ENCODE peak calls at places on chromosomes 5 and 9, in six cellular contexts. U is HepG2, W is GM12891, D is H1, E is K562, O is GM12878. T is an unnamed sample.

GRCh38 chr5:96127538-96127937 is 165.9 kb upstream of the ELL2 start:
- DNase-seq in U (no peak), W (no peak), D (no peak), E (no peak), O (no peak), T (no peak)

GRCh38 chr5:142717582-142718215 is 31.8 kb upstream of the FGF1 start:
- DNase-seq in U (peak; percentile 52), W (no peak), D (no peak), E (no peak), O (no peak), T (no peak)

GRCh38 chr9:35606138-35606504 is 1.1 kb downstream of the TESK1 start:
- DNase-seq in U (no peak), W (no peak), D (no peak), E (no peak), O (no peak), T (no peak)

GRCh38 chr9:98687911-98688310 is 20.8 kb downstream of the GABBR2 start:
- DNase-seq in U (no peak), W (no peak), D (no peak), E (no peak), O (no peak), T (no peak)

GRCh38 chr5:1517838-1518237 is 5.9 kb downstream of the LPCAT1 start:
- DNase-seq in U (no peak), W (no peak), D (peak; percentile 41), E (no peak), O (no peak), T (no peak)

GRCh38 chr9:70581214-70581966 is 166.9 kb upstream of the KLF9 start:
- DNase-seq in U (no peak), W (no peak), D (no peak), E (no peak), O (no peak), T (no peak)

GRCh38 chr5:61964199-61964598 is 341.8 kb upstream of the KIF2A start:
- DNase-seq in U (no peak), W (no peak), D (no peak), E (no peak), O (no peak), T (no peak)

GRCh38 chr9:71285191-71285656 is 163.8 kb upstream of the TRPM3 start:
- DNase-seq in U (peak; percentile 62), W (no peak), D (peak; percentile 65), E (peak; percentile 12), O (no peak), T (no peak)

GRCh38 chr5:77397686-77398300 is 94.3 kb downstream of the WDR41 start:
- DNase-seq in U (peak; percentile 62), W (no peak), D (no peak), E (no peak), O (no peak), T (no peak)

GRCh38 chr5:124252094-124252750 is 494.2 kb downstream of the ZNF608 start:
- DNase-seq in U (no peak), W (no peak), D (no peak), E (no peak), O (no peak), T (no peak)

GRCh38 chr9:99426443-99426842 is 204.4 kb downstream of the SEC61B start:
- DNase-seq in U (no peak), W (no peak), D (no peak), E (no peak), O (no peak), T (no peak)

GRCh38 chr9:88106492-88106891 is 31.8 kb downstream of the SPATA31C2 start:
- DNase-seq in U (no peak), W (no peak), D (no peak), E (no peak), O (no peak), T (no peak)

GRCh38 chr9:16964228-16964627 is 93.8 kb upstream of the BNC2 start:
- DNase-seq in U (no peak), W (no peak), D (no peak), E (no peak), O (no peak), T (no peak)

GRCh38 chr5:14829396-14829795 is 42.2 kb downstream of the ANKH start:
- DNase-seq in U (no peak), W (no peak), D (no peak), E (no peak), O (no peak), T (no peak)

GRCh38 chr5:176740702-176741565 is 69.4 kb upstream of the UNC5A start:
- DNase-seq in U (no peak), W (no peak), D (peak; percentile 47), E (no peak), O (no peak), T (no peak)

GRCh38 chr9:23824241-23825142 is 1.5 kb downstream of the ELAVL2 start:
- DNase-seq in U (no peak), W (no peak), D (peak; percentile 72), E (no peak), O (no peak), T (no peak)

GRCh38 chr9:34501889-34502425 is 20.8 kb downstream of the ENHO start:
- DNase-seq in U (peak; percentile 83), W (no peak), D (no peak), E (no peak), O (no peak), T (no peak)

GRCh38 chr9:110900917-110901316 is 137.4 kb downstream of the LPAR1 start:
- DNase-seq in U (no peak), W (no peak), D (no peak), E (no peak), O (no peak), T (no peak)

GRCh38 chr9:88803551-88804288 is 187.5 kb upstream of the S1PR3 start:
- DNase-seq in U (no peak), W (no peak), D (no peak), E (peak; percentile 37), O (no peak), T (no peak)

GRCh38 chr5:72202331-72202825 is 95.1 kb downstream of the MAP1B start:
- DNase-seq in U (no peak), W (no peak), D (no peak), E (no peak), O (no peak), T (no peak)

GRCh38 chr9:134283111-134283515 is 43.1 kb upstream of the RXRA start:
- DNase-seq in U (no peak), W (no peak), D (no peak), E (no peak), O (no peak), T (no peak)
- TF ChIP-seq TAF1 in U (no peak), W (no peak), D (no peak), E (no peak), O (no peak), T (no peak)

DNA sequence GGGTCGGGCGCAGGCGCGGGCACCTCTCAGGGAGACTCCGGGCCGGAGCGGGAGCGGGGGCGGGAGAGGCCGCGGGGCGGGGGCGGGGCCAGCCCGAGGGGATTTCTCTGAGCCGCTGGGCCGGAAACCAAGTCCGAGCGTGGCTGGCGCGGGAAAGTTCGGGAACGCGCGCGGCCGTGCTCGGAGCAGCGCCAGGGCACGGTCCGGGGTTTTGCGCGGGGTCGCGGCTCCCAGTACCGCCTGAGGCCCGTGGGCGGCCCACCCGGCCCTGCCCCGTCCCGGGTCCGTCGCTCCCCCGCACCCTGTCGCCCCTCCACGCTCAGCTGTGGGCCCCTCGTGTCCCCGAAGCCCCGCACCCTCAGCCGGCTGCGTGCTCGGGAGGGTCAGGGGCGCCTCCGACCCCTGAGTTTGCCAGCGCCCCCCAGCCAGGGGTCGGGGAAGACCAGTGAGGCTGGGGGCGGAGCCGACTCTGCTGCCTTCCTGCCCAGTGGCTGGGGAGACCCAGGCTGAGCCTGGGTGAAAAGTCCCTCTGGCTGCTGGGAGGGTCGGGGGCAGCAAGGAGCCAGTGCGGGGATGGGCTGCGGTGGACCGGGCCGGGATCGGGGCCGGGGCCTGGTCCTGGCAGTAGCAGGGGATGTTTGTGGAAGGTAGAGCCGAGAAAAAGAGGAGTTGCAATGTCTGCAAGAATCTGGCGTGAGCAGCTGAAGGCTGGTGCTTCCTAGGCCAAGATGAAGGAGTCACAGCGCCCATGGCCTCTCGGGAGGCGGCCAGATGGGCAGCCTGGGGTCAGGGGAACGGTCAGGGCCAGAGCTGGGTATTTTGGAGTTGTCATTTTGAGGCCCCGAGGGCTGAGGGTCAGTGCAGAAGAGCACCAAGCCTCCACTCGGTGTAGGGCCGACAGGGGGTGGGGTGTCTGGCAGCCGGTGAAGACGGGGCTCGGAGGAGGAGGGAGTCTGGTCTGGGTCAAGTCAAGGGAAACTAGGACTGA is 588 bp downstream of the TRAF2 start:
- DNase-seq in U (no peak), W (peak; percentile 81), D (peak; percentile 70), E (peak; percentile 55), O (no peak), T (peak; percentile 85)
- TF ChIP-seq POLR2A in U (no peak), W (no peak), D (no peak), E (peak; percentile 27), O (peak; percentile 66), T (peak; percentile 52)

DNA sequence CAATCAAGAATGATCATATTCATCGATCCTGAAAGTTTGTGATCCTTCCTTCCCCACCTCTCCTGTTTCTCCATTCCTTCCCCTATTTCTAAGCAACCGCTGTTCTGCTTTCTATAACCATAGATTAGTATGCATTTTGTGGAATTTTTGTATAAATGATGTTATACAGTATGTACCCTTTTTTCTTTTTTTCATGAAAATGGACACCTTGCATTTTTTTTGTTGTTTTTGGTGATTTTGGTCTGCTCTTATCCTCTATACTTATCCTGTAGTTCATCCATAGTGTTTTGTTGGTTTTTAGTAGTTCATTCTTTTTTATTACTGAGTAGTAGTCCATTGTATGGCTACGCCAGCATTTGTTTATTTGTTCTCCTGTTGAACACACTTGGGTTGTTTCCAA is 46.1 kb downstream of the SCGB3A1 start:
- DNase-seq in U (no peak), W (no peak), D (no peak), E (no peak), O (no peak), T (no peak)
- TF ChIP-seq POLR2AphosphoS5 in U (no peak), W (no peak), D (no peak), E (no peak), O (no peak), T (no peak)

GRCh38 chr9:120734607-120735006 is 20.3 kb upstream of the MEGF9 start:
- DNase-seq in U (no peak), W (no peak), D (no peak), E (no peak), O (no peak), T (no peak)

GRCh38 chr9:120733190-120733589 is 18.9 kb upstream of the MEGF9 start:
- DNase-seq in U (peak; percentile 82), W (no peak), D (no peak), E (no peak), O (no peak), T (no peak)

GRCh38 chr9:120729796-120730195 is 15.5 kb upstream of the MEGF9 start:
- DNase-seq in U (peak; percentile 72), W (no peak), D (peak; percentile 69), E (peak; percentile 50), O (no peak), T (no peak)

GRCh38 chr9:120735009-120735408 is 20.7 kb upstream of the MEGF9 start:
- DNase-seq in U (no peak), W (no peak), D (no peak), E (no peak), O (no peak), T (no peak)

GRCh38 chr9:120730661-120731514 is 16.6 kb upstream of the MEGF9 start:
- DNase-seq in U (peak; percentile 91), W (no peak), D (no peak), E (no peak), O (no peak), T (no peak)
- TF ChIP-seq TAF1 in U (no peak), W (no peak), D (no peak), E (no peak), O (no peak), T (no peak)

T was measured in GM12892.